ENCODE peak calls at places on chromosomes 11 and 22, in six cellular contexts. U, Y, X, A, L and H are unnamed samples.

GRCh38 chr11:75406338-75406777 is 7.0 kb downstream of the RPS3 start:
- DNase-seq in A (no peak), L (no peak), Y (no peak), U (no peak), X (peak; percentile 68), H (no peak)

GRCh38 chr11:132087148-132087547 is 716.7 kb downstream of the NTM start:
- DNase-seq in L (no peak), U (no peak), X (no peak), A (no peak), Y (no peak), H (no peak)

GRCh38 chr22:19592464-19592863 is 68.3 kb upstream of the CLDN5 start:
- DNase-seq in L (no peak), Y (no peak), X (peak; percentile 21), A (no peak), U (no peak), H (no peak)

GRCh38 chr11:123800041-123800440 is 6.1 kb downstream of the OR6M1 start:
- DNase-seq in A (no peak), Y (no peak), U (no peak), X (no peak), L (no peak), H (no peak)

GRCh38 chr22:42459273-42460040 is 27.3 kb upstream of the NFAM1 start:
- DNase-seq in X (peak; percentile 33), U (no peak), A (no peak), L (no peak), Y (no peak), H (no peak)

GRCh38 chr22:40235418-40235817 is 57.7 kb downstream of the TNRC6B start:
- DNase-seq in Y (no peak), L (no peak), A (no peak), X (no peak), U (no peak), H (no peak)

GRCh38 chr11:2342981-2343380 is 34.1 kb upstream of the CD81 start:
- DNase-seq in U (peak; percentile 26), X (no peak), L (no peak), A (peak; percentile 22), Y (no peak), H (no peak)

GRCh38 chr22:44709881-44710400 is 7.9 kb downstream of the PRR5 start:
- DNase-seq in U (no peak), Y (peak; percentile 19), A (no peak), L (no peak), X (peak; percentile 49), H (no peak)

GRCh38 chr22:38724176-38724575 is 18.4 kb downstream of the GTPBP1 start:
- DNase-seq in L (no peak), Y (no peak), U (no peak), A (no peak), X (no peak), H (no peak)

GRCh38 chr11:127000991-127001390 is 421 bp upstream of the KIRREL3 start:
- DNase-seq in X (no peak), U (no peak), Y (no peak), A (no peak), L (no peak), H (no peak)

GRCh38 chr11:2586091-2586792 is 113.6 kb downstream of the KCNQ1OT1 start:
- DNase-seq in X (no peak), A (no peak), L (no peak), Y (no peak), U (no peak), H (no peak)

GRCh38 chr11:6258571-6258998 is 1.1 kb upstream of the CCKBR start:
- DNase-seq in Y (no peak), A (no peak), U (no peak), L (no peak), X (no peak), H (no peak)

GRCh38 chr11:126265801-126266200 is 2.9 kb downstream of the SRPRA start:
- DNase-seq in U (no peak), A (no peak), Y (no peak), X (no peak), L (no peak), H (peak; percentile 65)

GRCh38 chr11:101618691-101619090 is 34.9 kb upstream of the TRPC6 start:
- DNase-seq in L (no peak), A (no peak), Y (no peak), X (no peak), U (no peak), H (no peak)